ENCODE peak calls at places on chromosomes 5 and 9, in seven cellular contexts. T, H, N, A, B, K and O are unnamed samples.

GRCh38 chr5:140219068-140219971 is 44.3 kb downstream of the CYSTM1 start:
- DNase-seq in T (no peak), H (no peak), N (no peak), A (no peak), B (no peak), K (no peak), O (no peak)

GRCh38 chr5:54795284-54795683 is 190.1 kb downstream of the ESM1 start:
- DNase-seq in T (no peak), H (peak; percentile 16), N (no peak), A (no peak), B (no peak), K (no peak), O (no peak)

GRCh38 chr9:131809941-131810344 is 70.1 kb upstream of the RAPGEF1 start:
- DNase-seq in T (no peak), H (peak; percentile 42), N (no peak), A (peak; percentile 44), B (peak; percentile 18), K (no peak), O (no peak)

GRCh38 chr9:34572092-34572491 is 17.4 kb downstream of the CNTFR start:
- DNase-seq in T (no peak), H (no peak), N (no peak), A (no peak), B (no peak), K (no peak), O (no peak)

GRCh38 chr5:14147210-14147609 is 4.1 kb downstream of the TRIO start:
- DNase-seq in T (no peak), H (no peak), N (no peak), A (no peak), B (no peak), K (no peak), O (no peak)

GRCh38 chr5:74641778-74642542 is 1.4 kb upstream of the ENC1 start:
- DNase-seq in T (no peak), H (peak; percentile 90), N (no peak), A (peak; percentile 85), B (peak; percentile 81), K (peak; percentile 64), O (no peak)

GRCh38 chr5:2149196-2149541 is 266.4 kb upstream of the IRX4 start:
- DNase-seq in T (no peak), H (no peak), N (no peak), A (no peak), B (no peak), K (peak; percentile 11), O (no peak)

GRCh38 chr9:120985759-120986353 is 59.3 kb upstream of the TRAF1 start:
- DNase-seq in T (no peak), H (peak; percentile 69), N (no peak), A (peak; percentile 72), B (peak; percentile 77), K (peak; percentile 59), O (no peak)

GRCh38 chr5:138696501-138696900 is 56.7 kb upstream of the CTNNA1 start:
- DNase-seq in T (no peak), H (peak; percentile 98), N (no peak), A (peak; percentile 81), B (peak; percentile 52), K (no peak), O (no peak)

GRCh38 chr9:121122450-121123032 is 47.8 kb downstream of the CNTRL start:
- DNase-seq in T (no peak), H (peak; percentile 27), N (no peak), A (no peak), B (no peak), K (peak; percentile 36), O (no peak)

GRCh38 chr5:127338501-127338900 is 47.9 kb downstream of the MEGF10 start:
- DNase-seq in T (no peak), H (no peak), N (no peak), A (no peak), B (no peak), K (no peak), O (no peak)

GRCh38 chr9:92934321-92934720 is 13.0 kb upstream of the FGD3 start:
- DNase-seq in T (no peak), H (no peak), N (no peak), A (no peak), B (no peak), K (no peak), O (no peak)

GRCh38 chr9:108580021-108580439 is 275.8 kb downstream of the ACTL7B start:
- DNase-seq in T (no peak), H (peak; percentile 51), N (no peak), A (peak; percentile 39), B (no peak), K (no peak), O (no peak)

GRCh38 chr5:38329132-38329715 is 70.9 kb downstream of the EGFLAM start:
- DNase-seq in T (no peak), H (peak; percentile 67), N (no peak), A (peak; percentile 15), B (no peak), K (no peak), O (no peak)

GRCh38 chr5:62315376-62316049 is 9.5 kb downstream of the KIF2A start:
- DNase-seq in T (no peak), H (peak; percentile 28), N (no peak), A (peak; percentile 20), B (no peak), K (no peak), O (no peak)

GRCh38 chr5:180591249-180591887 is at the start of gene SCGB3A1:
- DNase-seq in T (no peak), H (no peak), N (no peak), A (peak; percentile 5), B (no peak), K (no peak), O (no peak)

GRCh38 chr9:134916161-134916665 is 1.5 kb downstream of the FCN1 start:
- DNase-seq in T (no peak), H (no peak), N (no peak), A (no peak), B (no peak), K (no peak), O (no peak)

GRCh38 chr5:115579747-115580173 is 22.5 kb downstream of the TICAM2 start:
- DNase-seq in T (no peak), H (peak; percentile 79), N (no peak), A (peak; percentile 88), B (peak; percentile 47), K (peak; percentile 80), O (no peak)

GRCh38 chr5:63213256-63213655 is 634.6 kb downstream of the LRRC70 start:
- DNase-seq in T (no peak), H (no peak), N (no peak), A (no peak), B (no peak), K (no peak), O (no peak)

GRCh38 chr9:21465859-21466518 is 16.1 kb downstream of the IFNE start:
- DNase-seq in T (peak; percentile 18), H (peak; percentile 74), N (no peak), A (peak; percentile 70), B (peak; percentile 65), K (peak; percentile 49), O (no peak)

GRCh38 chr9:134597041-134597913 is 44.3 kb upstream of the COL5A1 start:
- DNase-seq in T (no peak), H (peak; percentile 55), N (no peak), A (peak; percentile 21), B (peak; percentile 45), K (no peak), O (no peak)

GRCh38 chr9:72951043-72951442 is 1.8 kb downstream of the ALDH1A1 start:
- DNase-seq in T (no peak), H (no peak), N (no peak), A (peak; percentile 15), B (no peak), K (no peak), O (no peak)

GRCh38 chr9:92679413-92680165 is 9.7 kb upstream of the IPPK start:
- DNase-seq in T (no peak), H (no peak), N (no peak), A (no peak), B (no peak), K (no peak), O (no peak)

GRCh38 chr9:110015759-110016158 is 192.2 kb downstream of the C9orf152 start:
- DNase-seq in T (peak; percentile 15), H (peak; percentile 98), N (no peak), A (peak; percentile 79), B (peak; percentile 82), K (no peak), O (no peak)

GRCh38 chr9:120942186-120943001 is 15.8 kb upstream of the TRAF1 start:
- DNase-seq in T (no peak), H (no peak), N (no peak), A (peak; percentile 43), B (no peak), K (no peak), O (no peak)

GRCh38 chr5:53303105-53303504 is 177.3 kb upstream of the FST start:
- DNase-seq in T (no peak), H (peak; percentile 94), N (no peak), A (peak; percentile 68), B (peak; percentile 79), K (no peak), O (no peak)

GRCh38 chr5:124179788-124180187 is 566.7 kb downstream of the ZNF608 start:
- DNase-seq in T (no peak), H (no peak), N (no peak), A (no peak), B (no peak), K (no peak), O (no peak)

GRCh38 chr5:92927291-92927778 is 653.7 kb downstream of the NR2F1-AS1 start:
- DNase-seq in T (no peak), H (no peak), N (no peak), A (no peak), B (no peak), K (no peak), O (no peak)

GRCh38 chr5:158236511-158237335 is 377.8 kb upstream of the CLINT1 start:
- DNase-seq in T (no peak), H (no peak), N (no peak), A (no peak), B (no peak), K (no peak), O (no peak)

GRCh38 chr9:16484744-16485143 is 385.7 kb downstream of the BNC2 start:
- DNase-seq in T (no peak), H (no peak), N (no peak), A (peak; percentile 25), B (no peak), K (no peak), O (no peak)

GRCh38 chr9:133048595-133048994 is 13.2 kb upstream of the CEL start:
- DNase-seq in T (no peak), H (peak; percentile 31), N (no peak), A (peak; percentile 46), B (peak; percentile 26), K (peak; percentile 34), O (no peak)

GRCh38 chr9:12884736-12885395 is 110.0 kb downstream of the LURAP1L start:
- DNase-seq in T (no peak), H (peak; percentile 94), N (no peak), A (peak; percentile 68), B (peak; percentile 60), K (peak; percentile 1), O (no peak)

GRCh38 chr5:131082034-131082550 is 83.0 kb downstream of the HINT1 start:
- DNase-seq in T (no peak), H (no peak), N (no peak), A (no peak), B (no peak), K (no peak), O (no peak)

GRCh38 chr9:78769684-78770083 is 472.8 kb downstream of the PSAT1 start:
- DNase-seq in T (no peak), H (peak; percentile 19), N (no peak), A (peak; percentile 14), B (peak; percentile 22), K (no peak), O (no peak)

GRCh38 chr5:168023190-168023589 is 268.3 kb upstream of the WWC1 start:
- DNase-seq in T (no peak), H (no peak), N (no peak), A (no peak), B (no peak), K (no peak), O (no peak)